ENCODE peak calls at places on chromosomes 5 and 9, in seven cellular contexts. L is bronchial epithelial cell, C is stromal cell of bone marrow, K is NCI-H69, Q is MM.1S, D is GM12891, X is head of caudate nucleus. I is an unnamed sample.

GRCh38 chr9:115891929-115892328 is 261.7 kb upstream of the PAPPA start:
- DNase-seq in L (peak; percentile 66), C (peak; percentile 32), K (no peak), Q (no peak), D (no peak), X (no peak), I (no peak)

GRCh38 chr9:106403081-106403480 is 459.9 kb upstream of the ZNF462 start:
- DNase-seq in L (peak; percentile 82), C (no peak), K (no peak), Q (no peak), D (no peak), X (no peak), I (peak; percentile 75)

GRCh38 chr5:15598294-15598902 is 98.4 kb downstream of the FBXL7 start:
- DNase-seq in L (peak; percentile 22), C (no peak), K (peak; percentile 54), Q (peak; percentile 35), D (no peak), X (no peak), I (no peak)

GRCh38 chr5:82332064-82332855 is 54.1 kb upstream of the RPS23 start:
- DNase-seq in L (no peak), C (no peak), K (no peak), Q (no peak), D (no peak), X (no peak), I (no peak)

GRCh38 chr9:28379082-28379481 is 805.8 kb upstream of the C9orf72 start:
- DNase-seq in L (no peak), C (no peak), K (no peak), Q (peak; percentile 76), D (no peak), X (no peak), I (no peak)

GRCh38 chr9:73219985-73220626 is 68.4 kb downstream of the ANXA1 start:
- DNase-seq in L (peak; percentile 95), C (peak; percentile 68), K (no peak), Q (no peak), D (no peak), X (no peak), I (peak; percentile 95)

GRCh38 chr5:127824126-127824525 is 120.9 kb downstream of the CCDC192 start:
- DNase-seq in L (no peak), C (no peak), K (no peak), Q (no peak), D (no peak), X (no peak), I (no peak)

GRCh38 chr5:111248571-111248970 is 24.4 kb downstream of the CAMK4 start:
- DNase-seq in L (no peak), C (no peak), K (peak; percentile 66), Q (no peak), D (no peak), X (no peak), I (no peak)

GRCh38 chr5:90020575-90021535 is 388.7 kb downstream of the CETN3 start:
- DNase-seq in L (peak; percentile 99), C (peak; percentile 92), K (peak; percentile 14), Q (peak; percentile 17), D (no peak), X (no peak), I (peak; percentile 90)

GRCh38 chr5:62780888-62781287 is 202.3 kb downstream of the LRRC70 start:
- DNase-seq in L (no peak), C (no peak), K (no peak), Q (no peak), D (no peak), X (no peak), I (no peak)

GRCh38 chr5:171419663-171420428 is 399 bp downstream of the FGF18 start:
- DNase-seq in L (no peak), C (no peak), K (peak; percentile 78), Q (peak; percentile 11), D (peak; percentile 59), X (no peak), I (no peak)

GRCh38 chr9:97468658-97469448 is 32.6 kb upstream of the TMOD1 start:
- DNase-seq in L (peak; percentile 44), C (peak; percentile 42), K (peak; percentile 89), Q (peak; percentile 72), D (peak; percentile 32), X (peak; percentile 79), I (peak; percentile 44)

GRCh38 chr9:95078934-95079333 is 238.6 kb downstream of the FANCC start:
- DNase-seq in L (no peak), C (no peak), K (no peak), Q (no peak), D (no peak), X (no peak), I (no peak)

GRCh38 chr9:137451976-137452760 is 7.0 kb downstream of the NSMF start:
- DNase-seq in L (no peak), C (no peak), K (no peak), Q (no peak), D (no peak), X (no peak), I (no peak)

GRCh38 chr9:16458696-16459420 is 411.6 kb downstream of the BNC2 start:
- DNase-seq in L (peak; percentile 88), C (no peak), K (peak; percentile 94), Q (peak; percentile 81), D (no peak), X (no peak), I (peak; percentile 55)

GRCh38 chr5:86320266-86320665 is 297.5 kb upstream of the COX7C start:
- DNase-seq in L (no peak), C (no peak), K (no peak), Q (no peak), D (no peak), X (no peak), I (peak; percentile 70)

GRCh38 chr5:137825165-137825564 is 42.5 kb upstream of the MYOT start:
- DNase-seq in L (peak; percentile 53), C (no peak), K (no peak), Q (no peak), D (no peak), X (no peak), I (peak; percentile 63)

GRCh38 chr9:126587187-126588185 is 26.2 kb upstream of the LMX1B start:
- DNase-seq in L (no peak), C (no peak), K (no peak), Q (no peak), D (no peak), X (peak; percentile 82), I (no peak)

GRCh38 chr9:83474631-83475030 is 63.6 kb downstream of the FRMD3 start:
- DNase-seq in L (no peak), C (no peak), K (no peak), Q (no peak), D (no peak), X (no peak), I (no peak)

GRCh38 chr9:129732946-129733631 is 19.8 kb downstream of the PTGES start:
- DNase-seq in L (no peak), C (no peak), K (no peak), Q (no peak), D (no peak), X (no peak), I (no peak)

GRCh38 chr9:27117489-27118135 is 8.6 kb downstream of the TEK start:
- DNase-seq in L (peak; percentile 82), C (peak; percentile 51), K (peak; percentile 94), Q (no peak), D (no peak), X (no peak), I (peak; percentile 44)

GRCh38 chr5:149656576-149657182 is 73.4 kb upstream of the PPARGC1B start:
- DNase-seq in L (peak; percentile 51), C (no peak), K (peak; percentile 92), Q (peak; percentile 17), D (no peak), X (no peak), I (peak; percentile 16)

GRCh38 chr5:131488463-131488862 is 146.6 kb downstream of the RAPGEF6 start:
- DNase-seq in L (no peak), C (peak; percentile 50), K (no peak), Q (peak; percentile 55), D (peak; percentile 8), X (no peak), I (no peak)

GRCh38 chr9:4147476-4148214 is 152.2 kb downstream of the GLIS3 start:
- DNase-seq in L (no peak), C (no peak), K (no peak), Q (no peak), D (no peak), X (no peak), I (peak; percentile 98)

GRCh38 chr5:98163796-98164493 is 609.5 kb upstream of the RGMB start:
- DNase-seq in L (no peak), C (no peak), K (peak; percentile 82), Q (no peak), D (no peak), X (no peak), I (no peak)

GRCh38 chr5:132020568-132021339 is 9.3 kb upstream of the ACSL6 start:
- DNase-seq in L (no peak), C (no peak), K (peak; percentile 16), Q (no peak), D (no peak), X (no peak), I (no peak)

I was measured in renal cortical epithelial cell.